ENCODE peak calls at places on chromosome 15, in ten cellular contexts. D is fibroblast of lung; K is heart left ventricle; X is MM.1S; H is ovary; W is endodermal cell; P is neural progenitor cell; Y is CD4-positive, CD25-positive, alpha-beta regulatory T cell; V is IMR-90; M is colonic mucosa. F is an unnamed sample. For H3K4me1 and H3K9me3, the result is how much of the 10 kb centered on the place peaks cover.

GRCh38 chr15:36232491-36232890 is 346.9 kb upstream of the CDIN1 start:
- DNase-seq in D (no peak), K (no peak), X (no peak), H (no peak), W (peak), P (no peak), Y (no peak), V (no peak), M (no peak), F (no peak)

GRCh38 chr15:101530224-101530958 is 40.9 kb upstream of the PCSK6 start:
- DNase-seq in D (no peak), K (no peak), X (no peak), H (no peak), W (no peak), P (peak), Y (no peak), V (no peak), M (peak), F (no peak)

GRCh38 chr15:83973816-83974215 is 261.8 kb upstream of the GOLGA6L4 start:
- DNase-seq in D (peak), K (no peak), X (no peak), H (no peak), W (peak), P (no peak), Y (no peak), V (peak), M (no peak), F (no peak)

GRCh38 chr15:51536965-51537574 is 85.5 kb downstream of the DMXL2 start:
- DNase-seq in D (peak), K (no peak), X (peak), H (no peak), W (no peak), P (peak), Y (no peak), V (peak), M (no peak), F (no peak)

GRCh38 chr15:66995257-66995656 is 70.1 kb upstream of the SMAD3 start:
- DNase-seq in D (peak), K (no peak), X (no peak), H (no peak), W (no peak), P (no peak), Y (no peak), V (peak), M (no peak), F (no peak)

GRCh38 chr15:82393671-82394070 is 35.9 kb upstream of the GOLGA6L9 start:
- DNase-seq in D (no peak), K (no peak), X (no peak), H (no peak), W (no peak), P (no peak), Y (no peak), V (peak), M (no peak), F (no peak)

GRCh38 chr15:31364301-31365031 is 37.8 kb downstream of the KLF13 start:
- DNase-seq in D (no peak), K (no peak), X (no peak), H (no peak), W (peak), P (peak), Y (no peak), V (no peak), M (no peak), F (no peak)

GRCh38 chr15:62085740-62086139 is 19.0 kb downstream of the C2CD4A start:
- DNase-seq in D (peak), K (no peak), X (no peak), H (no peak), W (no peak), P (no peak), Y (no peak), V (no peak), M (no peak), F (peak)

GRCh38 chr15:36334059-36334458 is 245.4 kb upstream of the CDIN1 start:
- DNase-seq in D (peak), K (no peak), X (no peak), H (no peak), W (no peak), P (no peak), Y (no peak), V (peak), M (no peak), F (no peak)

GRCh38 chr15:65939901-65940617 is 70.8 kb downstream of the RAB11A start:
- DNase-seq in D (peak), K (peak), X (no peak), H (no peak), W (no peak), P (no peak), Y (no peak), V (peak), M (no peak), F (no peak)

GRCh38 chr15:67446449-67446848 is 74.5 kb upstream of the C15orf61 start:
- DNase-seq in D (no peak), K (no peak), X (no peak), H (no peak), W (no peak), P (no peak), Y (no peak), V (no peak), M (no peak), F (no peak)

GRCh38 chr15:49843725-49844124 is 222.9 kb downstream of the DTWD1 start:
- DNase-seq in D (peak), K (no peak), X (no peak), H (no peak), W (no peak), P (no peak), Y (no peak), V (no peak), M (peak), F (no peak)

GRCh38 chr15:84863480-84864428 is 20.7 kb upstream of the SLC28A1 start:
- DNase-seq in D (peak), K (no peak), X (no peak), H (no peak), W (no peak), P (no peak), Y (no peak), V (no peak), M (no peak), F (no peak)

GRCh38 chr15:100350434-100351226 is 8.9 kb upstream of the ADAMTS17 start:
- DNase-seq in D (peak), K (no peak), X (peak), H (no peak), W (no peak), P (no peak), Y (no peak), V (peak), M (peak), F (no peak)

GRCh38 chr15:38541046-38541445 is 23.6 kb downstream of the RASGRP1 start:
- DNase-seq in D (no peak), K (no peak), X (no peak), H (no peak), W (no peak), P (no peak), Y (no peak), V (no peak), M (no peak), F (no peak)

GRCh38 chr15:101140697-101141065 is 111.2 kb downstream of the CHSY1 start:
- DNase-seq in D (no peak), K (no peak), X (no peak), H (no peak), W (no peak), P (no peak), Y (no peak), V (no peak), M (no peak), F (no peak)

GRCh38 chr15:34708422-34708821 is 46.4 kb downstream of the GJD2 start:
- DNase-seq in D (peak), K (no peak), X (peak), H (no peak), W (no peak), P (peak), Y (no peak), V (peak), M (no peak), F (no peak)

GRCh38 chr15:34809186-34809585 is 13.8 kb upstream of the ACTC1 start:
- DNase-seq in D (no peak), K (no peak), X (peak), H (no peak), W (no peak), P (no peak), Y (no peak), V (no peak), M (no peak), F (no peak)

GRCh38 chr15:101305820-101306255 is 10.8 kb upstream of the SNRPA1 start:
- DNase-seq in D (no peak), K (no peak), X (no peak), H (no peak), W (peak), P (no peak), Y (no peak), V (no peak), M (no peak), F (no peak)

GRCh38 chr15:62775932-62776331 is 266.6 kb upstream of the TPM1 start:
- DNase-seq in D (no peak), K (no peak), X (no peak), H (no peak), W (peak), P (no peak), Y (no peak), V (no peak), M (no peak), F (no peak)

GRCh38 chr15:85622432-85622831 is 172.3 kb downstream of the KLHL25 start:
- DNase-seq in D (peak), K (no peak), X (no peak), H (no peak), W (no peak), P (no peak), Y (no peak), V (peak), M (no peak), F (no peak)

GRCh38 chr15:89926158-89926557 is 13.4 kb upstream of the ARPIN start:
- DNase-seq in D (no peak), K (no peak), X (no peak), H (no peak), W (no peak), P (no peak), Y (no peak), V (no peak), M (no peak), F (no peak)

GRCh38 chr15:74302821-74303359 is 64.6 kb downstream of the CYP11A1 start:
- DNase-seq in D (no peak), K (no peak), X (no peak), H (peak), W (peak), P (peak), Y (no peak), V (no peak), M (no peak), F (no peak)

GRCh38 chr15:63370764-63371163 is 10.9 kb downstream of the CA12 start:
- DNase-seq in D (no peak), K (no peak), X (no peak), H (no peak), W (no peak), P (no peak), Y (no peak), V (no peak), M (no peak), F (no peak)

GRCh38 chr15:66820474-66821258 is 118.6 kb downstream of the SMAD6 start:
- DNase-seq in D (no peak), K (no peak), X (no peak), H (no peak), W (peak), P (no peak), Y (no peak), V (no peak), M (no peak), F (peak)

GRCh38 chr15:52706091-52706490 is 26.9 kb upstream of the ATOSA start:
- DNase-seq in D (peak), K (no peak), X (no peak), H (no peak), W (no peak), P (no peak), Y (no peak), V (no peak), M (no peak), F (no peak)

GRCh38 chr15:52710710-52711107 is 31.5 kb upstream of the ATOSA start:
- DNase-seq in D (no peak), K (no peak), X (no peak), H (no peak), W (no peak), P (no peak), Y (no peak), V (no peak), M (no peak), F (no peak)

GRCh38 chr15:52714968-52715367 is 35.8 kb upstream of the ATOSA start:
- DNase-seq in D (no peak), K (no peak), X (no peak), H (no peak), W (no peak), P (no peak), Y (no peak), V (no peak), M (no peak), F (no peak)

GRCh38 chr15:52709172-52709979 is 30.2 kb upstream of the ATOSA start:
- DNase-seq in D (no peak), K (no peak), X (peak), H (no peak), W (peak), P (peak), Y (no peak), V (no peak), M (peak), F (no peak)

DNA sequence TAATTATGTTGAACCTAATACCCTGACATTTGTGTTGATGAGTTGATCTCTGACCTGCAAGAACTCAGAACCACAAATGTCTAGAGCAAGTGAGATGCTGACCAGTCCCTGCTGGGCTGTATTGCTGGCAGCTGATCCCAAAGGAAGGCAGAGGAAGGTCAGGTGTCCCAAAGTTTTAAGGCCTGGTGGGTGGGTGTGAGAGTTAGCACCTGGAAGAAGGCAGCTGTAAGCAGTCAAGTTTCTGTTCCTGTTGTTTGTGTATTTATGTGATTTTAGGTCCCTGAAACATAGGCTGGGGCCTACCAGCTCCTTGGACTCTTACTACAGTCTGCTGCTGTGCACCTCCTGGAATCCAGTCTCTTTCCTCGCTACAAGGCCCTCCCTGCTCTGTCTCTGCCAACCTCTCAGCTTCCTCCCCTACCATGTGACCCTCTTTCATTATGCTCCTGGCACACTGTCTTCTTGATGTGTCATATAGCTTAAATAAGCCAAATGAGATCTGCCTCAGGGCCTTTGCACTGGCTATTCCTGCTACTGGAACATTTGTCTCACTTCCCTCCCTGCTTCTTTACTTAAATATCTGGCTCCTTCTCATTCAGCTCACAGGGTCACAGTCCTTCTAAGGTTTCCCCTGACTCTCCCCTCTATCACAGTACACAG is 31.0 kb upstream of the ATOSA start:
- DNase-seq in D (no peak), K (no peak), X (peak), H (no peak), W (no peak), P (no peak), Y (no peak), V (no peak), M (no peak), F (no peak)
- H3K4me1 ChIP-seq in D (under half), K (under half), X (under half), H (under half), W (under half), P (under half), Y (under half), V (under half), M (under half), F (under half)

GRCh38 chr15:25061808-25062550 is 107.2 kb downstream of the SNRPN start:
- DNase-seq in D (no peak), K (no peak), X (no peak), H (peak), W (peak), P (no peak), Y (no peak), V (no peak), M (no peak), F (peak)

GRCh38 chr15:25058080-25058785 is 103.4 kb downstream of the SNRPN start:
- DNase-seq in D (no peak), K (no peak), X (no peak), H (peak), W (peak), P (no peak), Y (no peak), V (no peak), M (no peak), F (peak)

GRCh38 chr15:25060996-25061620 is 106.3 kb downstream of the SNRPN start:
- DNase-seq in D (no peak), K (no peak), X (no peak), H (peak), W (peak), P (no peak), Y (no peak), V (no peak), M (no peak), F (peak)

GRCh38 chr15:25060472-25060803 is 105.7 kb downstream of the SNRPN start:
- DNase-seq in D (no peak), K (no peak), X (no peak), H (peak), W (no peak), P (no peak), Y (no peak), V (no peak), M (no peak), F (no peak)

GRCh38 chr15:25059698-25060471 is 105.1 kb downstream of the SNRPN start:
- DNase-seq in D (no peak), K (no peak), X (no peak), H (peak), W (peak), P (no peak), Y (no peak), V (no peak), M (no peak), F (no peak)
- H3K9me3 ChIP-seq in D (under half), K (half or more), X (under half), H (half or more), W (half or more), P (under half), Y (half or more), V (half or more), M (under half), F (half or more)

DNA sequence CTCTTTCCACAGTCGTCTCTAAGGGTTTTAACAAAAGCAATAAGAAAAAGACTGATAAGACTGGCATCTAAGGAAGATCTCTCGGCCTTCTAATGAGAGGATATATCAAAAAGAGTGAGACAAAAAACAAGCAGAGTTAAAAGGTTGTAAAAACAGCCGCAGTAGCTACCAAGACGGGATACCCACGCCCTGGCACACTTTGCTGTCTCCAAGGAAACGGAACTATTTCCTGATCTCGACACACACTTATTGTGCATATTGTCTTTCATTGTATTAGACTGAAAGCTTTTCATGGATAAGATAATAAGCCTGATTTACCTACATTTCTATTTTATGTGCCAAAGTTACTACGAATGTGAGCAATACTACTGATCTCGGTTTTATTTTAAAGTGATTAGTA is 161.5 kb upstream of the MCTP2 start:
- DNase-seq in D (no peak), K (no peak), X (no peak), H (no peak), W (no peak), P (no peak), Y (no peak), V (no peak), M (no peak), F (no peak)
- H3K27ac ChIP-seq in D (no peak), K (peak), X (no peak), H (no peak), W (peak), P (no peak), Y (no peak), V (no peak), M (no peak), F (no peak)

DNA sequence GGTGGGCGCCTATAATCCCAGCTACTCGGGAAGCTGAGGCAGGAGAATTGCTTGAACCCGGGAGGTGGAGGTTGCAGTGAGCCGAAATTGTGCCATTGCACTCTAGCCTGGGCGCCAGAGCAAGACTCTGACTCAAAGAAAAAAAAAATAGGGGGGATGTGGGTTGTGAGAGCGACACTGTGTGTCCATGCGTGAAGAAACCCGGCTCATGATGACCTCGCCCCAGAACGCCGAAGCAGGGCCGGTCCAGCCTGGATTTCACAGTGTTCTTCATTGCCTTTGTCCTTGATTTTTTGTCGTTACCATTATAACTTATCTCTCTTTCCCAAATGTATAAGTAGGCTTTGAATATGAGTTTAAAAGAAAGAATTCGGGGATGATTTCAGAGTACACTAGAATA is 128.7 kb downstream of the PGPEP1L start:
- DNase-seq in D (no peak), K (no peak), X (no peak), H (no peak), W (no peak), P (no peak), Y (no peak), V (no peak), M (no peak), F (no peak)
- H3K4me1 ChIP-seq in D (under half), K (under half), X (under half), H (under half), W (under half), P (half or more), Y (under half), V (under half), M (under half), F (half or more)

GRCh38 chr15:46452297-46452820 is 817.5 kb downstream of the SQOR start:
- DNase-seq in D (no peak), K (no peak), X (no peak), H (no peak), W (no peak), P (no peak), Y (no peak), V (no peak), M (no peak), F (no peak)
- H3K9me3 ChIP-seq in D (under half), K (under half), X (under half), H (under half), W (under half), P (under half), Y (under half), V (under half), M (under half), F (under half)

GRCh38 chr15:76931397-76932089 is at the start of gene RCN2:
- DNase-seq in D (peak), K (peak), X (peak), H (peak), W (peak), P (peak), Y (peak), V (peak), M (peak), F (peak)
- H3K27ac ChIP-seq in D (peak), K (peak), X (peak), H (peak), W (peak), P (peak), Y (peak), V (peak), M (peak), F (peak)

GRCh38 chr15:43775411-43775965 is 1.3 kb downstream of the ELL3 start:
- DNase-seq in D (peak), K (no peak), X (no peak), H (peak), W (peak), P (peak), Y (no peak), V (peak), M (peak), F (no peak)
- H3K4me1 ChIP-seq in D (under half), K (under half), X (under half), H (under half), W (under half), P (under half), Y (under half), V (under half), M (under half), F (under half)

GRCh38 chr15:26841514-26841913 is 25.3 kb upstream of the GABRA5 start:
- DNase-seq in D (no peak), K (no peak), X (no peak), H (no peak), W (peak), P (no peak), Y (no peak), V (no peak), M (no peak), F (no peak)
- H3K9me3 ChIP-seq in D (under half), K (under half), X (under half), H (under half), W (under half), P (under half), Y (under half), V (under half), M (under half), F (under half)

GRCh38 chr15:92643849-92644815 is 11.4 kb downstream of the FAM174B start:
- DNase-seq in D (no peak), K (no peak), X (no peak), H (no peak), W (peak), P (peak), Y (no peak), V (no peak), M (no peak), F (no peak)
- H3K27ac ChIP-seq in D (no peak), K (no peak), X (no peak), H (no peak), W (no peak), P (peak), Y (no peak), V (no peak), M (no peak), F (no peak)

F was measured in tibial artery.